ENCODE peak calls at places on chromosomes 12 and 14, in five cellular contexts. Z is stimulated activated CD4-positive, alpha-beta T cell treated with anti-CD3 and anti-CD28 coated beads, TNF-alpha, amount 100 ng/mL, for 1 hour; J is stimulated activated CD8-positive, alpha-beta memory T cell treated with anti-CD3 and anti-CD28 coated beads, Interleukin-2, amount 100 ng/mL, for 48 hours; T is psoas muscle; S is GM04504. P is an unnamed sample.

GRCh38 chr12:120468846-120469449 is 600 bp downstream of the SRSF9 start:
- DNase-seq in Z (peak; percentile 12), J (peak; percentile 40), T (peak; percentile 64), S (no peak), P (peak; percentile 39)

GRCh38 chr12:54749191-54749818 is 101.1 kb upstream of the DCD start:
- DNase-seq in Z (no peak), J (no peak), T (no peak), S (no peak), P (no peak)

GRCh38 chr12:541676-542289 is 82.0 kb downstream of the B4GALNT3 start:
- DNase-seq in Z (no peak), J (no peak), T (no peak), S (no peak), P (no peak)

GRCh38 chr14:102782974-102783373 is 5.7 kb downstream of the TRAF3 start:
- DNase-seq in Z (no peak), J (no peak), T (no peak), S (no peak), P (no peak)

GRCh38 chr12:114682920-114683708 is 861 bp downstream of the TBX3 start:
- DNase-seq in Z (no peak), J (no peak), T (no peak), S (no peak), P (no peak)

GRCh38 chr12:64157110-64157509 is 65.0 kb downstream of the KICS2 start:
- DNase-seq in Z (no peak), J (no peak), T (no peak), S (no peak), P (no peak)

GRCh38 chr12:5022465-5023061 is 21.1 kb upstream of the KCNA5 start:
- DNase-seq in Z (no peak), J (no peak), T (peak; percentile 66), S (no peak), P (no peak)

GRCh38 chr14:32764131-32764530 is 174.5 kb upstream of the NPAS3 start:
- DNase-seq in Z (no peak), J (no peak), T (no peak), S (no peak), P (no peak)